ENCODE peak calls at places on chromosome 4, in nine cellular contexts. F, H, B, A, N, D, W, Q and E are unnamed samples.

GRCh38 chr4:14924945-14925344 is 77.3 kb upstream of the CPEB2 start:
- DNase-seq in F (no peak), H (no peak), B (no peak), A (no peak), N (no peak), D (no peak), W (peak), Q (peak), E (no peak)

GRCh38 chr4:1363540-1363939 is 16.5 kb downstream of the UVSSA start:
- DNase-seq in F (no peak), H (no peak), B (no peak), A (no peak), N (peak), D (no peak), W (no peak), Q (no peak), E (no peak)

GRCh38 chr4:16858275-16858752 is 40.1 kb downstream of the LDB2 start:
- DNase-seq in F (peak), H (peak), B (no peak), A (no peak), N (no peak), D (no peak), W (no peak), Q (no peak), E (peak)

GRCh38 chr4:89022426-89023128 is 34.4 kb downstream of the FAM13A start:
- DNase-seq in F (no peak), H (no peak), B (no peak), A (no peak), N (no peak), D (no peak), W (no peak), Q (no peak), E (no peak)

GRCh38 chr4:101198741-101199339 is 148.5 kb downstream of the PPP3CA start:
- DNase-seq in F (no peak), H (no peak), B (no peak), A (peak), N (peak), D (no peak), W (no peak), Q (no peak), E (no peak)

GRCh38 chr4:185592845-185593488 is 57.7 kb upstream of the PDLIM3 start:
- DNase-seq in F (no peak), H (no peak), B (no peak), A (no peak), N (no peak), D (no peak), W (no peak), Q (no peak), E (peak)

GRCh38 chr4:38804654-38805295 is at the start of gene TLR1:
- DNase-seq in F (peak), H (no peak), B (no peak), A (peak), N (peak), D (no peak), W (peak), Q (peak), E (peak)

GRCh38 chr4:77009511-77010120 is 60.1 kb downstream of the SEPTIN11 start:
- DNase-seq in F (no peak), H (no peak), B (no peak), A (no peak), N (no peak), D (no peak), W (no peak), Q (no peak), E (no peak)

GRCh38 chr4:138567696-138568095 is 325.5 kb upstream of the SLC7A11 start:
- DNase-seq in F (no peak), H (no peak), B (no peak), A (no peak), N (no peak), D (no peak), W (no peak), Q (no peak), E (no peak)

GRCh38 chr4:2409381-2409783 is 9.1 kb downstream of the ZFYVE28 start:
- DNase-seq in F (no peak), H (no peak), B (no peak), A (no peak), N (no peak), D (no peak), W (no peak), Q (no peak), E (no peak)

GRCh38 chr4:99868126-99868596 is 26.1 kb downstream of the LAMTOR3 start:
- DNase-seq in F (peak), H (peak), B (no peak), A (no peak), N (no peak), D (no peak), W (no peak), Q (no peak), E (peak)

GRCh38 chr4:41304221-41304620 is 47.5 kb downstream of the UCHL1 start:
- DNase-seq in F (no peak), H (no peak), B (no peak), A (no peak), N (peak), D (no peak), W (peak), Q (no peak), E (no peak)

GRCh38 chr4:119020158-119020557 is 115.5 kb upstream of the MYOZ2 start:
- DNase-seq in F (peak), H (no peak), B (no peak), A (no peak), N (no peak), D (no peak), W (no peak), Q (no peak), E (no peak)

GRCh38 chr4:184437988-184438774 is 36.2 kb downstream of the IRF2 start:
- DNase-seq in F (no peak), H (no peak), B (no peak), A (no peak), N (peak), D (no peak), W (no peak), Q (no peak), E (no peak)

GRCh38 chr4:143202824-143203223 is 18.1 kb downstream of the USP38 start:
- DNase-seq in F (peak), H (no peak), B (no peak), A (no peak), N (peak), D (no peak), W (peak), Q (no peak), E (no peak)

GRCh38 chr4:139175647-139176298 is 1.2 kb downstream of the ELF2 start:
- DNase-seq in F (no peak), H (peak), B (no peak), A (peak), N (peak), D (no peak), W (peak), Q (no peak), E (no peak)

GRCh38 chr4:159779716-159780115 is 676.8 kb downstream of the RAPGEF2 start:
- DNase-seq in F (no peak), H (no peak), B (no peak), A (no peak), N (no peak), D (no peak), W (no peak), Q (no peak), E (no peak)

GRCh38 chr4:156738756-156739155 is 232.8 kb downstream of the PDGFC start:
- DNase-seq in F (no peak), H (no peak), B (no peak), A (peak), N (no peak), D (no peak), W (no peak), Q (no peak), E (no peak)

GRCh38 chr4:99301376-99302164 is 10.8 kb upstream of the ADH1A start:
- DNase-seq in F (no peak), H (no peak), B (no peak), A (no peak), N (no peak), D (no peak), W (no peak), Q (no peak), E (no peak)

GRCh38 chr4:8919651-8920288 is 48.1 kb upstream of the HMX1 start:
- DNase-seq in F (no peak), H (peak), B (no peak), A (no peak), N (no peak), D (no peak), W (no peak), Q (no peak), E (no peak)

GRCh38 chr4:36411338-36411737 is 129.9 kb downstream of the DTHD1 start:
- DNase-seq in F (no peak), H (no peak), B (no peak), A (no peak), N (no peak), D (no peak), W (no peak), Q (no peak), E (no peak)

GRCh38 chr4:40247350-40247749 is 50.5 kb downstream of the RHOH start:
- DNase-seq in F (no peak), H (no peak), B (no peak), A (no peak), N (no peak), D (no peak), W (no peak), Q (peak), E (no peak)

GRCh38 chr4:11130195-11130975 is 298.3 kb downstream of the HS3ST1 start:
- DNase-seq in F (no peak), H (no peak), B (no peak), A (no peak), N (no peak), D (no peak), W (peak), Q (no peak), E (peak)

GRCh38 chr4:108830509-108831244 is 67.8 kb upstream of the ETNPPL start:
- DNase-seq in F (no peak), H (no peak), B (no peak), A (peak), N (peak), D (no peak), W (peak), Q (peak), E (peak)

GRCh38 chr4:106583567-106583966 is 215.0 kb upstream of the GIMD1 start:
- DNase-seq in F (peak), H (no peak), B (no peak), A (no peak), N (no peak), D (no peak), W (peak), Q (no peak), E (peak)

GRCh38 chr4:95155759-95156451 is 392.9 kb downstream of the UNC5C start:
- DNase-seq in F (peak), H (peak), B (no peak), A (peak), N (peak), D (no peak), W (peak), Q (peak), E (peak)

GRCh38 chr4:141569141-141569540 is 67.2 kb upstream of the IL15 start:
- DNase-seq in F (peak), H (no peak), B (no peak), A (no peak), N (no peak), D (no peak), W (no peak), Q (no peak), E (no peak)